ENCODE peak calls at places on chromosomes 11 and 22, in four cellular contexts. T is WTC11; H is MCF 10A; Z is effector CD4-positive, alpha-beta T cell. X is an unnamed sample.

GRCh38 chr22:44341431-44342346 is 28.9 kb upstream of the SHISAL1 start:
- DNase-seq in T (no peak), H (peak; percentile 69), Z (no peak), X (no peak)

GRCh38 chr11:59551651-59552521 is 40.5 kb downstream of the OR4D9 start:
- DNase-seq in T (peak; percentile 44), H (peak; percentile 80), Z (no peak), X (peak; percentile 40)

GRCh38 chr11:47051217-47051616 is 114.7 kb downstream of the CSTPP1 start:
- DNase-seq in T (no peak), H (peak; percentile 4), Z (no peak), X (no peak)

GRCh38 chr11:61919113-61919840 is 1.9 kb upstream of the RAB3IL1 start:
- DNase-seq in T (no peak), H (no peak), Z (no peak), X (peak; percentile 82)

GRCh38 chr11:103448966-103449365 is 339.7 kb downstream of the DYNC2H1 start:
- DNase-seq in T (no peak), H (no peak), Z (no peak), X (no peak)

GRCh38 chr11:65357856-65358356 is 3.4 kb downstream of the TIGD3 start:
- DNase-seq in T (no peak), H (no peak), Z (no peak), X (no peak)

GRCh38 chr22:48337957-48338792 is 1489.5 kb downstream of the BRD1 start:
- DNase-seq in T (no peak), H (no peak), Z (no peak), X (no peak)

GRCh38 chr22:42664976-42665831 is 16.0 kb upstream of the CYB5R3 start:
- DNase-seq in T (no peak), H (no peak), Z (no peak), X (no peak)

GRCh38 chr11:111634981-111635705 is 32.9 kb downstream of the SIK2 start:
- DNase-seq in T (no peak), H (no peak), Z (no peak), X (no peak)

GRCh38 chr11:121414141-121414918 is 37.8 kb upstream of the SORL1 start:
- DNase-seq in T (no peak), H (no peak), Z (no peak), X (no peak)

GRCh38 chr11:60970369-60970774 is 1.1 kb upstream of the CD6 start:
- DNase-seq in T (peak; percentile 78), H (peak; percentile 54), Z (peak; percentile 76), X (no peak)

GRCh38 chr11:2342557-2342956 is 34.6 kb upstream of the CD81 start:
- DNase-seq in T (no peak), H (no peak), Z (no peak), X (peak; percentile 25)

GRCh38 chr11:22668005-22668796 is 1.8 kb downstream of the GAS2 start:
- DNase-seq in T (no peak), H (no peak), Z (no peak), X (no peak)

GRCh38 chr22:25153961-25154685 is 45.5 kb upstream of the CRYBB3 start:
- DNase-seq in T (no peak), H (peak; percentile 97), Z (no peak), X (no peak)

GRCh38 chr11:70768346-70769095 is 370.2 kb downstream of the CTTN start:
- DNase-seq in T (no peak), H (no peak), Z (no peak), X (no peak)

GRCh38 chr11:105206633-105207032 is 67.1 kb upstream of the CARD18 start:
- DNase-seq in T (no peak), H (no peak), Z (no peak), X (no peak)

GRCh38 chr11:123425367-123425766 is 4.7 kb upstream of the GRAMD1B start:
- DNase-seq in T (no peak), H (no peak), Z (no peak), X (no peak)

GRCh38 chr22:30556388-30556787 is 9.8 kb upstream of the SEC14L6 start:
- DNase-seq in T (no peak), H (no peak), Z (no peak), X (no peak)

GRCh38 chr11:130580372-130580771 is 131.9 kb downstream of the ADAMTS15 start:
- DNase-seq in T (no peak), H (peak; percentile 90), Z (no peak), X (no peak)

GRCh38 chr22:25206998-25207397 is 7.3 kb downstream of the CRYBB3 start:
- DNase-seq in T (no peak), H (no peak), Z (no peak), X (no peak)

GRCh38 chr11:105100206-105100605 is 39.4 kb downstream of the CARD18 start:
- DNase-seq in T (no peak), H (peak; percentile 40), Z (no peak), X (no peak)

GRCh38 chr22:19514831-19515565 is 9.2 kb downstream of the CLDN5 start:
- DNase-seq in T (no peak), H (no peak), Z (no peak), X (peak; percentile 76)

GRCh38 chr22:46522743-46523300 is 14.6 kb downstream of the CELSR1 start:
- DNase-seq in T (no peak), H (no peak), Z (no peak), X (no peak)

GRCh38 chr11:45919806-45920530 is 2.3 kb upstream of the PEX16 start:
- DNase-seq in T (no peak), H (no peak), Z (no peak), X (no peak)

GRCh38 chr11:1401656-1402221 is 12.0 kb downstream of the BRSK2 start:
- DNase-seq in T (peak; percentile 85), H (peak; percentile 55), Z (peak; percentile 27), X (no peak)

GRCh38 chr22:39454385-39454871 is 2.4 kb upstream of the MGAT3 start:
- DNase-seq in T (no peak), H (no peak), Z (no peak), X (no peak)

X was measured in lower leg skin.